ENCODE peak calls at places on chromosome 22, in four cellular contexts. U is mesothelial cell of epicardium, P is T-helper 2 cell, D is cerebellum. N is an unnamed sample.

GRCh38 chr22:27919222-27919942 is at the start of gene PITPNB:
- DNase-seq in P (peak), D (peak), U (peak), N (peak)

GRCh38 chr22:28402539-28402938 is 277.1 kb downstream of the TTC28 start:
- DNase-seq in P (no peak), D (no peak), U (no peak), N (no peak)

GRCh38 chr22:35612903-35613302 is 4.2 kb downstream of the MB start:
- DNase-seq in D (no peak), U (no peak), P (no peak), N (no peak)

GRCh38 chr22:37623075-37624016 is 14.7 kb downstream of the GGA1 start:
- DNase-seq in P (peak), D (peak), U (peak), N (peak)

GRCh38 chr22:46041642-46042041 is 64.7 kb upstream of the WNT7B start:
- DNase-seq in P (no peak), U (no peak), D (no peak), N (no peak)

GRCh38 chr22:32175751-32176644 is 16.9 kb upstream of the C22orf42 start:
- DNase-seq in U (no peak), P (no peak), D (no peak), N (peak)

GRCh38 chr22:17792854-17793434 is 18.7 kb upstream of the BID start:
- DNase-seq in P (no peak), D (no peak), U (no peak), N (no peak)

GRCh38 chr22:37486224-37486845 is at the start of gene MFNG:
- DNase-seq in P (peak), D (peak), U (no peak), N (peak)

GRCh38 chr22:20804650-20805049 is 30.7 kb downstream of the SERPIND1 start:
- DNase-seq in D (no peak), P (no peak), U (no peak), N (no peak)

GRCh38 chr22:26485013-26485412 is 1.3 kb downstream of the SRRD start:
- DNase-seq in U (no peak), P (no peak), D (no peak), N (no peak)

GRCh38 chr22:24834845-24835570 is 29.0 kb downstream of the SGSM1 start:
- DNase-seq in U (no peak), D (peak), P (no peak), N (no peak)

GRCh38 chr22:44891293-44891747 is 118.5 kb downstream of the PHF21B start:
- DNase-seq in U (no peak), P (no peak), D (no peak), N (no peak)

GRCh38 chr22:40203568-40203967 is 25.8 kb downstream of the TNRC6B start:
- DNase-seq in U (no peak), P (peak), D (peak), N (no peak)

GRCh38 chr22:22520020-22520656 is at the start of gene ZNF280A:
- DNase-seq in U (no peak), D (no peak), P (no peak), N (no peak)

GRCh38 chr22:48713266-48714205 is 1114.1 kb downstream of the BRD1 start:
- DNase-seq in U (no peak), D (no peak), P (no peak), N (no peak)

GRCh38 chr22:31647921-31648320 is 14.1 kb downstream of the PISD start:
- DNase-seq in P (no peak), D (no peak), U (no peak), N (no peak)

GRCh38 chr22:49079027-49079725 is 748.5 kb downstream of the BRD1 start:
- DNase-seq in D (no peak), P (no peak), U (no peak), N (no peak)

GRCh38 chr22:44685384-44686056 is 16.5 kb upstream of the PRR5 start:
- DNase-seq in D (no peak), U (no peak), P (peak), N (no peak)

GRCh38 chr22:37186228-37186996 is 1.6 kb downstream of the C1QTNF6 start:
- DNase-seq in D (no peak), P (peak), U (no peak), N (no peak)

GRCh38 chr22:46866591-46866990 is 104.1 kb downstream of the TBC1D22A start:
- DNase-seq in P (no peak), D (no peak), U (no peak), N (no peak)

GRCh38 chr22:36613958-36614357 is 85.0 kb upstream of the EIF3D start:
- DNase-seq in P (no peak), U (no peak), D (no peak), N (no peak)

GRCh38 chr22:25775501-25775900 is 33.5 kb downstream of the MYO18B start:
- DNase-seq in D (peak), P (no peak), U (no peak), N (no peak)

GRCh38 chr22:35072939-35073338 is 7.0 kb downstream of the ISX start:
- DNase-seq in U (no peak), D (no peak), P (no peak), N (no peak)

GRCh38 chr22:38570841-38571364 is 920 bp upstream of the DMC1 start:
- DNase-seq in P (peak), D (peak), U (peak), N (peak)

GRCh38 chr22:19430890-19431541 is 517 bp downstream of the HIRA start:
- DNase-seq in U (peak), P (peak), D (no peak), N (peak)

GRCh38 chr22:44341431-44342346 is 28.9 kb upstream of the SHISAL1 start:
- DNase-seq in P (no peak), D (no peak), U (no peak), N (no peak)

GRCh38 chr22:44185237-44186120 is 4.8 kb downstream of the PARVG start:
- DNase-seq in D (no peak), U (no peak), P (no peak), N (no peak)

GRCh38 chr22:29689872-29690213 is 30.0 kb upstream of the CABP7 start:
- DNase-seq in U (peak), P (no peak), D (peak), N (peak)

N was measured in progenitor cell of endocrine pancreas.